ENCODE peak calls at places on chromosomes 2 and 18, in seven cellular contexts. E is testis, U is transverse colon, Q is IMR-90, P is ovary, T is A549, L is HCT116. J is an unnamed sample.

GRCh38 chr18:73235921-73236320 is 368.1 kb upstream of the NETO1 start:
- DNase-seq in E (no peak), U (no peak), Q (peak; percentile 14), P (no peak), T (no peak), L (no peak), J (no peak)

GRCh38 chr2:176122633-176123482 is at the start of gene HOXD9:
- DNase-seq in E (peak; percentile 94), U (peak; percentile 74), Q (no peak), P (peak; percentile 83), T (no peak), L (no peak), J (peak; percentile 25)

GRCh38 chr2:40751981-40752380 is 300.1 kb upstream of the SLC8A1 start:
- DNase-seq in E (no peak), U (no peak), Q (peak; percentile 27), P (no peak), T (no peak), L (no peak), J (no peak)

GRCh38 chr2:155266579-155266978 is 568.1 kb downstream of the KCNJ3 start:
- DNase-seq in E (no peak), U (no peak), Q (no peak), P (no peak), T (peak; percentile 2), L (no peak), J (peak; percentile 2)

GRCh38 chr2:241935314-241935713 is 65.8 kb downstream of the RTP5 start:
- DNase-seq in E (no peak), U (no peak), Q (peak; percentile 75), P (no peak), T (peak; percentile 18), L (peak; percentile 3), J (no peak)

GRCh38 chr2:26088038-26088643 is 54.3 kb downstream of the RAB10 start:
- DNase-seq in E (no peak), U (no peak), Q (peak; percentile 36), P (no peak), T (peak; percentile 48), L (no peak), J (peak; percentile 67)

GRCh38 chr2:58532641-58533040 is 291.5 kb upstream of the FANCL start:
- DNase-seq in E (no peak), U (no peak), Q (no peak), P (no peak), T (no peak), L (no peak), J (no peak)

GRCh38 chr18:3044931-3045698 is 32.2 kb upstream of the LPIN2 start:
- DNase-seq in E (peak; percentile 47), U (peak; percentile 86), Q (no peak), P (no peak), T (peak; percentile 61), L (no peak), J (no peak)

GRCh38 chr2:120854766-120855530 is 119.3 kb downstream of the GLI2 start:
- DNase-seq in E (no peak), U (no peak), Q (no peak), P (no peak), T (no peak), L (no peak), J (no peak)

GRCh38 chr2:85846411-85846810 is 42.4 kb downstream of the ST3GAL5 start:
- DNase-seq in E (no peak), U (no peak), Q (peak; percentile 91), P (no peak), T (no peak), L (no peak), J (no peak)

GRCh38 chr2:138217975-138218773 is 253.9 kb downstream of the HNMT start:
- DNase-seq in E (no peak), U (no peak), Q (no peak), P (no peak), T (no peak), L (no peak), J (no peak)

GRCh38 chr2:205543937-205544702 is 138.2 kb upstream of the NRP2 start:
- DNase-seq in E (no peak), U (no peak), Q (peak; percentile 15), P (no peak), T (no peak), L (no peak), J (no peak)

GRCh38 chr18:2653467-2653866 is 2.1 kb upstream of the SMCHD1 start:
- DNase-seq in E (no peak), U (no peak), Q (no peak), P (no peak), T (no peak), L (no peak), J (no peak)

GRCh38 chr18:1848716-1849115 is 722.6 kb downstream of the METTL4 start:
- DNase-seq in E (no peak), U (no peak), Q (no peak), P (no peak), T (no peak), L (no peak), J (no peak)

GRCh38 chr2:130371723-130372054 is 15.8 kb downstream of the PTPN18 start:
- DNase-seq in E (peak; percentile 44), U (no peak), Q (peak; percentile 21), P (no peak), T (peak; percentile 69), L (no peak), J (peak; percentile 72)

GRCh38 chr2:130373808-130374365 is 18.0 kb downstream of the PTPN18 start:
- DNase-seq in E (no peak), U (no peak), Q (no peak), P (no peak), T (no peak), L (no peak), J (no peak)

GRCh38 chr2:130374587-130375290 is 18.9 kb downstream of the PTPN18 start:
- DNase-seq in E (no peak), U (no peak), Q (peak; percentile 52), P (no peak), T (no peak), L (no peak), J (no peak)

GRCh38 chr2:130372055-130372832 is 16.4 kb downstream of the PTPN18 start:
- DNase-seq in E (peak; percentile 90), U (peak; percentile 95), Q (peak; percentile 69), P (peak; percentile 89), T (peak; percentile 90), L (peak; percentile 60), J (peak; percentile 92)

DNA sequence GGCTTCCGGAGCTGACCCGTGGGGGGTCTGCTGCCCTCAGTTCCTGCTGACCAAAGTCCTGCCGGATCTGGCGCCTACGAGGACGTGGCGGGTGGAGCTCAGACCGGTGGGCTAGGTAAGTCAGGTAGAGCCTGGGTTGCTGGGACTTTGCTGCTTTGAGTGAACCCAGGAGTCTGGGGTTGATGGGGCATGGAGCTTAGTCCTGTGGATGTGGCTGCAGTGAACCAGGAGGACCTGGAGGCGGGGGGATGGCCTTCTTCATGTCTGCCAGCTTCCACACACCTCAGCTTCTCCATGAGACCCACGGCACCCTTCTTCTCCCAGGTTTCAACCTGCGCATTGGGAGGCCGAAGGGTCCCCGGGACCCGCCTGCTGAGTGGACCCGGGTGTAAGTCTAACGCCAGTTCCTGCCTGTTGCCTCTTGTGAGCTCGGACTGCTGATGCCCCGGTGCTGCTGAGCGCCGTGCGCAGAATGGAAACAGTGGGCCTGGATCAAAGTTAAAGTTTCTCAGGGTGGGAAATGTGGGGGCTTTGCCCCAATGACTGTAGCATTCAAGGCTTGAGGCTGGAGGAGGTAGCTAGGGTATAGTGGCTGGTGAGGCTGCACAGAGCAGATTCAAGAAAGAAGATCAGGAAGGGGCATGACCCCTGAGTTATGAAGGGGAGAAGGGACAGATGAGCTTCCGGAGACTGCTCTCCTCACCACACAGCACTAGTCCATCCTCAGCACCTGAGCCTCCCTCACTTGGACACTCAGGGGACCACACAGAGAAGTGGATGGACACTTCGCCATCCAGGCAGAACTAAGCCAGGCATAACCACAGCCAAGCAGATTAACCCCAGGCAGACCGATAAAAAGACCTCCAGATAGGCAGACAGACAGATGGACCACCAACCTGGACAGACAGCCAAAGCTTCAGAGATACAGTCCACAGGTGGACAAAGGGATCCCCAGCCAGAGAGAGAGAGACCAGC is 17.3 kb downstream of the PTPN18 start:
- DNase-seq in E (no peak), U (no peak), Q (no peak), P (no peak), T (no peak), L (no peak), J (no peak)
- TF ChIP-seq POLR2A in E (no peak), U (no peak), Q (no peak), P (no peak), T (no peak), L (no peak), J (no peak)

GRCh38 chr2:227627769-227628168 is 10.5 kb downstream of the SCYGR4 start:
- DNase-seq in E (no peak), U (no peak), Q (no peak), P (no peak), T (no peak), L (no peak), J (no peak)

GRCh38 chr2:227625420-227625819 is 8.1 kb downstream of the SCYGR4 start:
- DNase-seq in E (no peak), U (no peak), Q (no peak), P (no peak), T (no peak), L (no peak), J (no peak)

GRCh38 chr2:227623225-227623624 is 5.9 kb downstream of the SCYGR4 start:
- DNase-seq in E (no peak), U (no peak), Q (peak; percentile 75), P (no peak), T (no peak), L (no peak), J (no peak)

GRCh38 chr2:227629435-227629834 is 12.1 kb downstream of the SCYGR4 start:
- DNase-seq in E (no peak), U (no peak), Q (no peak), P (no peak), T (no peak), L (no peak), J (no peak)

GRCh38 chr2:227626580-227627151 is 9.4 kb downstream of the SCYGR4 start:
- DNase-seq in E (no peak), U (no peak), Q (peak; percentile 30), P (no peak), T (peak; percentile 10), L (no peak), J (no peak)
- TF ChIP-seq POLR2A in E (no peak), U (no peak), Q (no peak), P (no peak), T (no peak), L (no peak), J (no peak)

GRCh38 chr18:11980555-11981382 is 538 bp upstream of the IMPA2 start:
- DNase-seq in E (peak; percentile 97), U (peak; percentile 99), Q (peak; percentile 96), P (peak; percentile 98), T (peak; percentile 98), L (peak; percentile 93), J (peak; percentile 100)
- TF ChIP-seq POLR2A in E (no peak), U (peak; percentile 90), Q (peak; percentile 69), P (peak; percentile 83), T (peak; percentile 67), L (peak; percentile 26), J (peak; percentile 68)

GRCh38 chr18:79900610-79901570 is 50.6 kb downstream of the SLC66A2 start:
- DNase-seq in E (peak; percentile 10), U (peak; percentile 7), Q (no peak), P (no peak), T (no peak), L (no peak), J (no peak)

GRCh38 chr18:79896746-79897145 is 54.7 kb downstream of the SLC66A2 start:
- DNase-seq in E (no peak), U (no peak), Q (peak; percentile 1), P (no peak), T (no peak), L (no peak), J (peak; percentile 28)

GRCh38 chr18:79897940-79898625 is 53.4 kb downstream of the SLC66A2 start:
- DNase-seq in E (peak; percentile 10), U (peak; percentile 6), Q (no peak), P (no peak), T (no peak), L (no peak), J (no peak)

GRCh38 chr18:79899609-79900435 is 51.6 kb downstream of the SLC66A2 start:
- DNase-seq in E (peak; percentile 12), U (peak; percentile 6), Q (no peak), P (peak; percentile 7), T (no peak), L (no peak), J (no peak)

GRCh38 chr18:79898952-79899608 is 52.4 kb downstream of the SLC66A2 start:
- DNase-seq in E (peak; percentile 49), U (peak; percentile 3), Q (no peak), P (no peak), T (no peak), L (no peak), J (no peak)
- TF ChIP-seq POLR2A in E (no peak), U (no peak), Q (no peak), P (no peak), T (no peak), L (no peak), J (no peak)